ENCODE peak calls at places on chromosomes 6 and 20, in eight cellular contexts. Q is fibroblast of lung, R is lung, D is GM03348, X is activated gamma-delta T cell treated with Interleukin-2 at 50 U/mL for 16 hours, O is glomerular endothelial cell, M is cardiac fibroblast, K is H9. J is an unnamed sample.

GRCh38 chr6:88614306-88614877 is 349.0 kb downstream of the RNGTT start:
- DNase-seq in Q (no peak), R (no peak), D (no peak), X (no peak), O (no peak), M (no peak), K (no peak), J (no peak)

GRCh38 chr6:137571854-137572253 is 77.7 kb upstream of the OLIG3 start:
- DNase-seq in Q (peak), R (peak), D (peak), X (peak), O (peak), M (peak), K (peak), J (peak)

GRCh38 chr6:140897349-140897748 is 1235.4 kb upstream of the GJE1 start:
- DNase-seq in Q (no peak), R (no peak), D (no peak), X (no peak), O (no peak), M (no peak), K (no peak), J (no peak)

GRCh38 chr20:58339741-58340140 is 30.2 kb downstream of the RAB22A start:
- DNase-seq in Q (no peak), R (no peak), D (no peak), X (no peak), O (no peak), M (no peak), K (no peak), J (no peak)

GRCh38 chr6:63121166-63121565 is 90.1 kb upstream of the FKBP1C start:
- DNase-seq in Q (no peak), R (no peak), D (no peak), X (no peak), O (no peak), M (no peak), K (peak), J (no peak)

GRCh38 chr6:158797331-158798202 is 21.6 kb downstream of the EZR start:
- DNase-seq in Q (peak), R (no peak), D (peak), X (no peak), O (no peak), M (peak), K (no peak), J (peak)

GRCh38 chr6:125528614-125529013 is 220.8 kb upstream of the HEY2 start:
- DNase-seq in Q (no peak), R (no peak), D (no peak), X (no peak), O (no peak), M (no peak), K (peak), J (no peak)

GRCh38 chr6:109867009-109867969 is 110.8 kb upstream of the GPR6 start:
- DNase-seq in Q (no peak), R (no peak), D (no peak), X (no peak), O (no peak), M (no peak), K (no peak), J (no peak)

GRCh38 chr6:169959129-169960002 is 207.9 kb downstream of the ERMARD start:
- DNase-seq in Q (no peak), R (no peak), D (no peak), X (peak), O (no peak), M (no peak), K (peak), J (no peak)

GRCh38 chr6:71383891-71384489 is 95.4 kb downstream of the OGFRL1 start:
- DNase-seq in Q (peak), R (no peak), D (no peak), X (no peak), O (no peak), M (peak), K (no peak), J (peak)

GRCh38 chr20:34709836-34710567 is 5.9 kb downstream of the TP53INP2 start:
- DNase-seq in Q (peak), R (peak), D (peak), X (no peak), O (no peak), M (no peak), K (peak), J (peak)

GRCh38 chr6:29653452-29654038 is 3.3 kb upstream of the MOG start:
- DNase-seq in Q (peak), R (peak), D (peak), X (peak), O (peak), M (peak), K (no peak), J (peak)

GRCh38 chr6:161949531-161949930 is 675.7 kb upstream of the AGPAT4 start:
- DNase-seq in Q (peak), R (no peak), D (no peak), X (no peak), O (no peak), M (no peak), K (no peak), J (peak)

GRCh38 chr20:51579137-51579536 is 36.6 kb upstream of the NFATC2 start:
- DNase-seq in Q (peak), R (no peak), D (no peak), X (no peak), O (no peak), M (peak), K (no peak), J (peak)

GRCh38 chr6:79062708-79063107 is 15.3 kb downstream of the PHIP start:
- DNase-seq in Q (no peak), R (no peak), D (no peak), X (no peak), O (no peak), M (no peak), K (no peak), J (no peak)